ENCODE peak calls at places on chromosomes 4 and X, in six cellular contexts. One of them, this sample, is unnamed.

GRCh38 chr4:152168960-152169616 is 366.8 kb downstream of the FBXW7 start:
- DNase-seq in IMR-90: no peak
- DNase-seq in H9: no peak
- DNase-seq in neuronal stem cell: no peak
- DNase-seq in mesenchymal stem cell: no peak
- DNase-seq in H1: no peak
- DNase-seq in this sample: no peak

GRCh38 chr4:150289198-150289597 is 211.0 kb downstream of the DCLK2 start:
- DNase-seq in H9: no peak
- DNase-seq in IMR-90: no peak
- DNase-seq in neuronal stem cell: no peak
- DNase-seq in mesenchymal stem cell: no peak
- DNase-seq in H1: no peak
- DNase-seq in this sample: no peak

GRCh38 chr4:53321151-53321987 is 44.5 kb downstream of the SCFD2 start:
- DNase-seq in H9: no peak
- DNase-seq in mesenchymal stem cell: peak
- DNase-seq in H1: no peak
- DNase-seq in IMR-90: peak
- DNase-seq in neuronal stem cell: no peak
- DNase-seq in this sample: no peak

GRCh38 chr4:186627226-186627865 is 72.0 kb upstream of the MTNR1A start:
- DNase-seq in IMR-90: peak
- DNase-seq in neuronal stem cell: no peak
- DNase-seq in mesenchymal stem cell: peak
- DNase-seq in H1: no peak
- DNase-seq in H9: no peak
- DNase-seq in this sample: peak

GRCh38 chr4:81257021-81257420 is 42.0 kb upstream of the PRKG2 start:
- DNase-seq in mesenchymal stem cell: no peak
- DNase-seq in IMR-90: peak
- DNase-seq in H1: no peak
- DNase-seq in neuronal stem cell: no peak
- DNase-seq in H9: no peak
- DNase-seq in this sample: no peak

GRCh38 chrX:118520206-118520857 is 24.7 kb downstream of the DOCK11 start:
- DNase-seq in neuronal stem cell: no peak
- DNase-seq in H1: no peak
- DNase-seq in mesenchymal stem cell: peak
- DNase-seq in H9: no peak
- DNase-seq in IMR-90: peak
- DNase-seq in this sample: no peak

GRCh38 chr4:112185740-112186670 is 40.8 kb downstream of the FAM241A start:
- DNase-seq in H9: no peak
- DNase-seq in neuronal stem cell: no peak
- DNase-seq in mesenchymal stem cell: no peak
- DNase-seq in IMR-90: no peak
- DNase-seq in H1: no peak
- DNase-seq in this sample: peak

GRCh38 chr4:172751550-172751949 is 417.1 kb upstream of the GALNT7 start:
- DNase-seq in H1: no peak
- DNase-seq in IMR-90: no peak
- DNase-seq in mesenchymal stem cell: no peak
- DNase-seq in neuronal stem cell: no peak
- DNase-seq in H9: no peak
- DNase-seq in this sample: no peak

GRCh38 chr4:113452868-113453620 is 308.5 kb downstream of the CAMK2D start:
- DNase-seq in H1: no peak
- DNase-seq in H9: peak
- DNase-seq in mesenchymal stem cell: peak
- DNase-seq in IMR-90: peak
- DNase-seq in neuronal stem cell: no peak
- DNase-seq in this sample: peak

GRCh38 chr4:112956458-112956857 is 93.0 kb upstream of the ANK2 start:
- DNase-seq in IMR-90: no peak
- DNase-seq in H9: no peak
- DNase-seq in mesenchymal stem cell: no peak
- DNase-seq in neuronal stem cell: no peak
- DNase-seq in H1: no peak
- DNase-seq in this sample: no peak

GRCh38 chr4:54657556-54658313 is at the start of gene KIT:
- DNase-seq in IMR-90: peak
- DNase-seq in mesenchymal stem cell: peak
- DNase-seq in H9: peak
- DNase-seq in H1: peak
- DNase-seq in neuronal stem cell: peak
- DNase-seq in this sample: peak

GRCh38 chr4:188399834-188400233 is 260.6 kb downstream of the TRIML1 start:
- DNase-seq in mesenchymal stem cell: no peak
- DNase-seq in neuronal stem cell: no peak
- DNase-seq in H1: no peak
- DNase-seq in H9: peak
- DNase-seq in IMR-90: no peak
- DNase-seq in this sample: peak

GRCh38 chr4:54199919-54200318 is 29.2 kb upstream of the PDGFRA start:
- DNase-seq in H1: no peak
- DNase-seq in neuronal stem cell: no peak
- DNase-seq in mesenchymal stem cell: no peak
- DNase-seq in H9: no peak
- DNase-seq in IMR-90: no peak
- DNase-seq in this sample: no peak

GRCh38 chr4:47221721-47222120 is 190.4 kb downstream of the GABRB1 start:
- DNase-seq in IMR-90: peak
- DNase-seq in H9: no peak
- DNase-seq in neuronal stem cell: no peak
- DNase-seq in H1: no peak
- DNase-seq in mesenchymal stem cell: peak
- DNase-seq in this sample: no peak

GRCh38 chr4:137471895-137472294 is 60.4 kb downstream of the PCDH18 start:
- DNase-seq in mesenchymal stem cell: no peak
- DNase-seq in H1: no peak
- DNase-seq in H9: no peak
- DNase-seq in IMR-90: peak
- DNase-seq in neuronal stem cell: no peak
- DNase-seq in this sample: no peak

GRCh38 chrX:25600776-25601175 is 537.4 kb upstream of the MAGEB18 start:
- DNase-seq in mesenchymal stem cell: no peak
- DNase-seq in H1: no peak
- DNase-seq in H9: no peak
- DNase-seq in IMR-90: peak
- DNase-seq in neuronal stem cell: no peak
- DNase-seq in this sample: no peak

GRCh38 chrX:41808042-41808441 is 84.1 kb downstream of the GPR82 start:
- DNase-seq in H1: no peak
- DNase-seq in IMR-90: no peak
- DNase-seq in mesenchymal stem cell: no peak
- DNase-seq in neuronal stem cell: no peak
- DNase-seq in H9: no peak
- DNase-seq in this sample: no peak

GRCh38 chr4:55386073-55386472 is 9.7 kb upstream of the TMEM165 start:
- DNase-seq in H9: peak
- DNase-seq in H1: no peak
- DNase-seq in IMR-90: peak
- DNase-seq in mesenchymal stem cell: peak
- DNase-seq in neuronal stem cell: no peak
- DNase-seq in this sample: peak

GRCh38 chr4:44446801-44447562 is 1.6 kb downstream of the KCTD8 start:
- DNase-seq in H9: peak
- DNase-seq in neuronal stem cell: peak
- DNase-seq in mesenchymal stem cell: no peak
- DNase-seq in IMR-90: no peak
- DNase-seq in H1: peak
- DNase-seq in this sample: peak

GRCh38 chr4:83535520-83535944 is 376 bp upstream of the GPAT3 start:
- DNase-seq in neuronal stem cell: peak
- DNase-seq in IMR-90: peak
- DNase-seq in H9: peak
- DNase-seq in mesenchymal stem cell: peak
- DNase-seq in H1: peak
- DNase-seq in this sample: peak

GRCh38 chrX:40152173-40152705 is 54.5 kb upstream of the BCOR start:
- DNase-seq in neuronal stem cell: no peak
- DNase-seq in H1: peak
- DNase-seq in H9: peak
- DNase-seq in IMR-90: no peak
- DNase-seq in mesenchymal stem cell: peak
- DNase-seq in this sample: peak

GRCh38 chrX:106168107-106168506 is at the start of gene PWWP3B:
- DNase-seq in H9: peak
- DNase-seq in IMR-90: no peak
- DNase-seq in mesenchymal stem cell: peak
- DNase-seq in neuronal stem cell: peak
- DNase-seq in H1: no peak
- DNase-seq in this sample: peak

GRCh38 chr4:90419124-90419711 is 292.0 kb downstream of the CCSER1 start:
- DNase-seq in H9: no peak
- DNase-seq in H1: no peak
- DNase-seq in mesenchymal stem cell: peak
- DNase-seq in neuronal stem cell: peak
- DNase-seq in IMR-90: peak
- DNase-seq in this sample: peak

GRCh38 chrX:68992998-68993397 is 164.2 kb downstream of the EFNB1 start:
- DNase-seq in IMR-90: no peak
- DNase-seq in H1: peak
- DNase-seq in mesenchymal stem cell: no peak
- DNase-seq in neuronal stem cell: no peak
- DNase-seq in H9: peak
- DNase-seq in this sample: no peak

GRCh38 chrX:34917146-34917545 is 25.4 kb upstream of the FAM47B start:
- DNase-seq in mesenchymal stem cell: peak
- DNase-seq in neuronal stem cell: no peak
- DNase-seq in H9: no peak
- DNase-seq in H1: no peak
- DNase-seq in IMR-90: peak
- DNase-seq in this sample: no peak

DNA sequence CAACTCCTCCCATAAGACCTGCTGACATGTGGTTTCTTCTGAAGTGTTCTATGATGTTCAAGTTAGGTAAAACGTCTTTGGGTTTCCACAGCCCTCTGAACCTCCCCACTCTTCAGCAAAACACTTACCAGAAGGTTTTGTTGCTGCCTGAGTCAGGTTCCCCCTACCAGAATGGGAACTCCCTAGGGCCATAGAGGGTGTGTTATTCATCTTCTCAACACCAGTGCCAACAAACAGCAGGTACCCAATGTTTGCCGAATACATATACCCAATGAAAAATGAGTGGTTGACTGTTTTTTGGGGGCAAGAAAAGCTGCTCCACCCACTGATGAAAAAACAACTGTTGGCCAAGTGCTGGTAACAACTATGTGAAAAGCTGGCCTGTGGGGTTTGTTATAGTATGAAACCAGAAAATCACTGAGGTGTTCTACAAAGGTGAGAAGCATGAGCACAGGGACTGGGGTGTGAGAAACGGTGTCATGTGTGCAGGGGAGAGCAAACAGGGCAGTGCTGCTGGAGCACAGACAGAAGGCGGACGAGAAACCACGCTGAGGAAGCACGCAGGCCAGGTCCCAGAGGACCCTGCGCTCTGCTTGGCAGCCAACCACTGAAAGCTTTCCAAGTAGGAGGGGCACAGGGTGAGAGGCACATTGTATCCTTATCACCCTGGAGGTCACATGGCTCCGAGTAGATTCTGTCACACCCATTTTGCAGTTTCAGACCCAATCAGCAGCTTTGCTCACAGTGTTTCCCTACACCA is 28.8 kb downstream of the ATP8A1 start:
- DNase-seq in H9: peak
- DNase-seq in IMR-90: no peak
- DNase-seq in H1: no peak
- DNase-seq in neuronal stem cell: no peak
- DNase-seq in mesenchymal stem cell: no peak
- DNase-seq in this sample: peak
- H3K27ac ChIP-seq in H9: no peak
- H3K27ac ChIP-seq in IMR-90: no peak
- H3K27ac ChIP-seq in H1: no peak
- H3K27ac ChIP-seq in neuronal stem cell: no peak
- H3K27ac ChIP-seq in mesenchymal stem cell: no peak
- H3K27ac ChIP-seq in this sample: no peak

DNA sequence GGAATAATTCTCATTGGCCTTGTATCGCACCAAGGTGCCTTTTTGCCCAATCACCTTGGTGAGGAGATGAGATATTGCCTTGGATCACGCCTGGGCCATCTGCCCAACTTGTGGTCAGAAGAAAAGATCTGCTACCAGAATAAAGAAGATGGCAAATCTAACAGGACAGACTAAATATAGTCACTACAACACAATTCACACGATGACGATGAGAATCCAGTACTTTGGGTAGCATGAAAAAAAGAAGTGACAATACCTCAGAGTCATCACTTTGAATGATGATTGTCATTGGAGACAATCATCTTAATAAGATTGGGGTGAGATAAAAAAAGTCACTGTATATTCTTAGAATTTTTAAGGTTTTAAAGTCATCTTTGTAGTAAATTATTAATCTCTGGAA is 7.3 kb upstream of the MSL3 start:
- DNase-seq in H9: no peak
- DNase-seq in IMR-90: no peak
- DNase-seq in mesenchymal stem cell: no peak
- DNase-seq in H1: no peak
- DNase-seq in neuronal stem cell: no peak
- DNase-seq in this sample: no peak
- H2BK120ac ChIP-seq in H9: no peak
- H2BK120ac ChIP-seq in IMR-90: no peak
- H2BK120ac ChIP-seq in mesenchymal stem cell: no peak
- H2BK120ac ChIP-seq in H1: no peak
- H2BK120ac ChIP-seq in neuronal stem cell: no peak
- H2BK120ac ChIP-seq in this sample: no peak

GRCh38 chr4:164177753-164178152 is 576.2 kb upstream of the SMIM31 start:
- DNase-seq in IMR-90: no peak
- DNase-seq in H9: no peak
- DNase-seq in neuronal stem cell: no peak
- DNase-seq in mesenchymal stem cell: no peak
- DNase-seq in H1: no peak
- DNase-seq in this sample: no peak
- H3K9ac ChIP-seq in IMR-90: no peak
- H3K9ac ChIP-seq in H9: no peak
- H3K9ac ChIP-seq in neuronal stem cell: no peak
- H3K9ac ChIP-seq in mesenchymal stem cell: no peak
- H3K9ac ChIP-seq in H1: no peak
- H3K9ac ChIP-seq in this sample: no peak

GRCh38 chr4:101254776-101255175 is 92.5 kb downstream of the PPP3CA start:
- DNase-seq in H1: no peak
- DNase-seq in IMR-90: peak
- DNase-seq in mesenchymal stem cell: peak
- DNase-seq in neuronal stem cell: no peak
- DNase-seq in H9: no peak
- DNase-seq in this sample: no peak
- H3K27ac ChIP-seq in H1: no peak
- H3K27ac ChIP-seq in IMR-90: no peak
- H3K27ac ChIP-seq in mesenchymal stem cell: no peak
- H3K27ac ChIP-seq in neuronal stem cell: no peak
- H3K27ac ChIP-seq in H9: no peak
- H3K27ac ChIP-seq in this sample: no peak

DNA sequence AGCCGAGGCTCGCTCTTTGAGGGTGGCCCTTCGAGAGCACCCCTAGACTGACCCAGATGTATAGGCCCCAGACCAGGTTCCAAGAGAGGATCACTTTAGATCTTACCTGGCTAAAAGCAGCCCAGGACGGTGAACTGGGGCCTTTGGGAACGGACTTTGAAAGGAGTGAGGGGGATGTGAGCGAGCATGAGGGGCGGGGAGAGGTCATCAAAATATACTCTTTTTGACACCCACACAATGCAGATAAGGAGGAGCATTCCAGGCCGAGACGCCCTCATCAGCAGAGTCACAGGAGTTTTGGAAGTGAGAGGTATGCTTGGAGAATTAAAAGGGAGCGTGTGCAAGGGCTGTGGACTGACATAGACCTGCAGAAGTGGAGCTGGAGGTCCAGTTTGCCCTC is 528 bp downstream of the NSDHL start:
- DNase-seq in H9: no peak
- DNase-seq in H1: no peak
- DNase-seq in neuronal stem cell: no peak
- DNase-seq in mesenchymal stem cell: no peak
- DNase-seq in IMR-90: no peak
- DNase-seq in this sample: no peak
- H2BK120ac ChIP-seq in H9: no peak
- H2BK120ac ChIP-seq in H1: no peak
- H2BK120ac ChIP-seq in neuronal stem cell: no peak
- H2BK120ac ChIP-seq in mesenchymal stem cell: no peak
- H2BK120ac ChIP-seq in IMR-90: no peak
- H2BK120ac ChIP-seq in this sample: no peak